ENCODE peak calls at places on chromosomes 2 and 18, in seven cellular contexts. Q is body of pancreas, G is fibroblast of pulmonary artery, Z is cardiac muscle cell, S is fibroblast of mammary gland, A is WTC11, B is neural progenitor cell. Y is an unnamed sample.

GRCh38 chr2:149606251-149606811 is 18.8 kb upstream of the MMADHC start:
- DNase-seq in Q (no peak), G (peak), Z (no peak), S (no peak), A (no peak), B (no peak), Y (no peak)

GRCh38 chr2:53407363-53408080 is 360.1 kb upstream of the CHAC2 start:
- DNase-seq in Q (no peak), G (no peak), Z (no peak), S (peak), A (no peak), B (no peak), Y (no peak)

GRCh38 chr2:202032841-202033316 is 776 bp upstream of the FZD7 start:
- DNase-seq in Q (peak), G (no peak), Z (peak), S (peak), A (peak), B (peak), Y (peak)

GRCh38 chr2:136288249-136288648 is 170.3 kb upstream of the CXCR4 start:
- DNase-seq in Q (no peak), G (no peak), Z (no peak), S (no peak), A (no peak), B (no peak), Y (no peak)

GRCh38 chr2:144099340-144099739 is 420.6 kb downstream of the ZEB2 start:
- DNase-seq in Q (no peak), G (no peak), Z (no peak), S (no peak), A (no peak), B (no peak), Y (no peak)

GRCh38 chr2:209094221-209094620 is 329.6 kb upstream of the MAP2 start:
- DNase-seq in Q (no peak), G (no peak), Z (no peak), S (no peak), A (no peak), B (no peak), Y (no peak)

GRCh38 chr2:31286230-31286629 is 52.3 kb downstream of the EHD3 start:
- DNase-seq in Q (no peak), G (peak), Z (no peak), S (no peak), A (no peak), B (no peak), Y (no peak)

GRCh38 chr2:165373322-165374025 is 96.0 kb upstream of the CSRNP3 start:
- DNase-seq in Q (no peak), G (no peak), Z (no peak), S (no peak), A (no peak), B (no peak), Y (no peak)

GRCh38 chr2:862356-862687 is 88.3 kb upstream of the SNTG2 start:
- DNase-seq in Q (no peak), G (no peak), Z (no peak), S (no peak), A (no peak), B (no peak), Y (no peak)

GRCh38 chr2:215619022-215619958 is 183.4 kb upstream of the FN1 start:
- DNase-seq in Q (no peak), G (peak), Z (peak), S (peak), A (no peak), B (peak), Y (no peak)

GRCh38 chr2:79612999-79613398 is 100.1 kb downstream of the CTNNA2 start:
- DNase-seq in Q (no peak), G (no peak), Z (no peak), S (no peak), A (no peak), B (no peak), Y (no peak)

GRCh38 chr2:232463701-232464533 is 8.0 kb downstream of the ALPI start:
- DNase-seq in Q (no peak), G (no peak), Z (no peak), S (no peak), A (no peak), B (no peak), Y (no peak)

GRCh38 chr2:85705680-85706039 is 11.5 kb downstream of the GNLY start:
- DNase-seq in Q (no peak), G (peak), Z (peak), S (peak), A (no peak), B (no peak), Y (no peak)

GRCh38 chr2:155372969-155373368 is 674.5 kb downstream of the KCNJ3 start:
- DNase-seq in Q (no peak), G (peak), Z (peak), S (peak), A (no peak), B (no peak), Y (no peak)

GRCh38 chr18:75226301-75226955 is 15.8 kb downstream of the TSHZ1 start:
- DNase-seq in Q (no peak), G (no peak), Z (peak), S (no peak), A (no peak), B (no peak), Y (no peak)

GRCh38 chr18:34933880-34934689 is 107.1 kb upstream of the MAPRE2 start:
- DNase-seq in Q (no peak), G (peak), Z (no peak), S (peak), A (no peak), B (no peak), Y (no peak)

GRCh38 chr18:6484659-6485058 is 69.9 kb upstream of the L3MBTL4 start:
- DNase-seq in Q (no peak), G (no peak), Z (no peak), S (no peak), A (no peak), B (no peak), Y (no peak)

GRCh38 chr2:174350593-174351181 is 15.9 kb downstream of the SP9 start:
- DNase-seq in Q (no peak), G (no peak), Z (no peak), S (no peak), A (no peak), B (no peak), Y (no peak)

GRCh38 chr2:45494978-45495293 is 116.1 kb downstream of the SRBD1 start:
- DNase-seq in Q (no peak), G (no peak), Z (no peak), S (no peak), A (no peak), B (no peak), Y (no peak)
- TF ChIP-seq CTCF in Q (no peak), G (no peak), Z (no peak), S (no peak), A (no peak), B (no peak), Y (no peak)

DNA sequence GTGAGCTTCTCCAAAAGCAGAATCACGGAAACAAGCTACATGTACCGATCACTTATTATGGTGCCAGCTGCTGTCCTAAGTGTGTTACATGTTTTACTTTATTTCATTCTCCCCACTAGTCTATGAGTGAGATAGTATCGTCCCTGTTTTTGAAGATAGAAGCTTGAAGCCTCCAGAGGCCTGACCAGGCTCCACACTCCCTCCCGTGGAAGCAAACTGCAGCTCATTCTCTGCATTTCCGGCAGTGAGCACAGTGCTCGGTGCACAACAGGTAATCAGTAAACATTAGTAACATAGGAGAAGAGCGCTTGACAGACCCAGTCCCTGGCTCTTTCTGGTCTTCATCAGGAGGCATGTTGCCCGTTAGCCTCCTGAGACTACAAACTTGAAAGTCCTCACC is 72.9 kb downstream of the ZBTB7C start:
- DNase-seq in Q (no peak), G (peak), Z (peak), S (peak), A (no peak), B (no peak), Y (no peak)
- TF ChIP-seq CTCF in Q (no peak), G (peak), Z (peak), S (peak), A (no peak), B (no peak), Y (no peak)

GRCh38 chr2:193240752-193241151 is 1046.0 kb upstream of the TMEFF2 start:
- DNase-seq in Q (no peak), G (peak), Z (no peak), S (no peak), A (no peak), B (peak), Y (no peak)
- TF ChIP-seq CTCF in Q (no peak), G (peak), Z (peak), S (no peak), A (peak), B (peak), Y (peak)

GRCh38 chr2:122531803-122532344 is 776.4 kb downstream of the TSN start:
- DNase-seq in Q (no peak), G (peak), Z (peak), S (no peak), A (peak), B (peak), Y (peak)
- TF ChIP-seq CTCF in Q (no peak), G (peak), Z (peak), S (peak), A (peak), B (peak), Y (peak)

DNA sequence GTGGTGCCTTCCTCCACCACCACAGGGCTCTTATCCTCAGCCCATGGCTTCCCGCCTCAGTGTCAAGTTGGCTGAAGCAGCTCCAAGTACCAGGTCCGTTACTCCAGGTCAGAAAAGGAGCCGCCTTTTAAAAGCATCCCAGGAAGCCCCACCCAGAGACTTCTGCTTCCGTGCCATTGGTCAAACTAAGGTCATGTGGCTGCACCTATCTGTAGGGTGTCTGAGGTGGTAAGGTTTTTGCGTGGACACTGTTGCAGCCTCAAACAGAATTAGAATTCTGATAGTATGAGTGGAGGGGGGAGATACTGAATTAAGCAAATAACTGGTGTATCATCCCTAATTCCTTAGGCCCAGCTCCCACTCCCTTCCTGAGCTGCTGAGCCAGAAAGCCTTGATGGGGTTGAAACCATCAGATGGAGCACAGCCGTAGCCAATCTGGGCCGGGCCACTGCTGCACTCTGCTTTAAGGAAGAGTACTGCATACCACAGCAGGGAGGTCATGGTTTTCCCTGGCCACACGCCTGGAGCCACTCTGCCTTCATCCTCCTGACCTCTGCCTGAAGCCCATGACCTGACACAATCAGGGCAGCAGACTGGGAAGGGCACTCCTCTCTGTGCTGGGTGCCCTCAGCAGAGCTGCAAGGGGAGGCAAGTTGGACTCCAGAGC is 8.4 kb downstream of the TMEM247 start:
- DNase-seq in Q (peak), G (peak), Z (peak), S (peak), A (no peak), B (no peak), Y (no peak)
- TF ChIP-seq CTCF in Q (no peak), G (no peak), Z (no peak), S (no peak), A (no peak), B (no peak), Y (no peak)

GRCh38 chr2:207311316-207312005 is 145.7 kb upstream of the KLF7 start:
- DNase-seq in Q (peak), G (peak), Z (peak), S (peak), A (no peak), B (no peak), Y (no peak)
- TF ChIP-seq CTCF in Q (no peak), G (peak), Z (peak), S (peak), A (no peak), B (no peak), Y (peak)

GRCh38 chr2:140586379-140586778 is 1544.4 kb downstream of the LRP1B start:
- DNase-seq in Q (peak), G (peak), Z (peak), S (peak), A (peak), B (peak), Y (peak)
- TF ChIP-seq CTCF in Q (no peak), G (peak), Z (peak), S (peak), A (peak), B (peak), Y (peak)

Y was measured in neural crest cell.